ENCODE peak calls at places on chromosomes 7 and 10, in four cellular contexts. One of them, this sample, is unnamed.

GRCh38 chr10:52757777-52758176 is 14.8 kb downstream of the MBL2 start:
- DNase-seq in A549: no peak
- DNase-seq in T follicular helper cell: no peak
- DNase-seq in Calu3: no peak
- DNase-seq in this sample: no peak

GRCh38 chr10:46559231-46559671 is 2.8 kb upstream of the GPRIN2 start:
- DNase-seq in A549: no peak
- DNase-seq in T follicular helper cell: no peak
- DNase-seq in Calu3: no peak
- DNase-seq in this sample: no peak

GRCh38 chr10:32241946-32242345 is 105.0 kb downstream of the EPC1 start:
- DNase-seq in Calu3: no peak
- DNase-seq in A549: no peak
- DNase-seq in T follicular helper cell: no peak
- DNase-seq in this sample: no peak

GRCh38 chr10:97069576-97070362 is 116.0 kb downstream of the SLIT1 start:
- DNase-seq in Calu3: peak
- DNase-seq in A549: peak
- DNase-seq in T follicular helper cell: no peak
- DNase-seq in this sample: peak

GRCh38 chr10:132263866-132264265 is 43.9 kb downstream of the STK32C start:
- DNase-seq in T follicular helper cell: no peak
- DNase-seq in A549: no peak
- DNase-seq in Calu3: no peak
- DNase-seq in this sample: no peak

GRCh38 chr10:120477723-120478270 is 20.8 kb downstream of the PLPP4 start:
- DNase-seq in Calu3: no peak
- DNase-seq in A549: no peak
- DNase-seq in T follicular helper cell: no peak
- DNase-seq in this sample: no peak

GRCh38 chr7:30598121-30598876 is 3.6 kb downstream of the GARS1 start:
- DNase-seq in Calu3: no peak
- DNase-seq in A549: no peak
- DNase-seq in T follicular helper cell: no peak
- DNase-seq in this sample: no peak

GRCh38 chr7:94655562-94655883 is 410 bp downstream of the SGCE start:
- DNase-seq in Calu3: no peak
- DNase-seq in A549: no peak
- DNase-seq in T follicular helper cell: no peak
- DNase-seq in this sample: no peak

GRCh38 chr7:158973440-158973839 is 117.1 kb downstream of the DYNC2I1 start:
- DNase-seq in Calu3: peak
- DNase-seq in T follicular helper cell: peak
- DNase-seq in A549: peak
- DNase-seq in this sample: peak

GRCh38 chr10:111072232-111072631 is 4.6 kb upstream of the ADRA2A start:
- DNase-seq in T follicular helper cell: no peak
- DNase-seq in Calu3: no peak
- DNase-seq in A549: no peak
- DNase-seq in this sample: no peak

GRCh38 chr7:45021604-45022296 is 21.7 kb downstream of the CCM2 start:
- DNase-seq in T follicular helper cell: no peak
- DNase-seq in Calu3: no peak
- DNase-seq in A549: no peak
- DNase-seq in this sample: no peak

GRCh38 chr7:95054386-95054785 is 147.0 kb downstream of the PPP1R9A start:
- DNase-seq in Calu3: no peak
- DNase-seq in T follicular helper cell: no peak
- DNase-seq in A549: no peak
- DNase-seq in this sample: no peak

GRCh38 chr7:106110885-106111670 is 1.0 kb downstream of the SYPL1 start:
- DNase-seq in T follicular helper cell: no peak
- DNase-seq in Calu3: no peak
- DNase-seq in A549: no peak
- DNase-seq in this sample: no peak

GRCh38 chr7:43071604-43072003 is 40.8 kb upstream of the HECW1 start:
- DNase-seq in Calu3: peak
- DNase-seq in A549: peak
- DNase-seq in T follicular helper cell: no peak
- DNase-seq in this sample: peak

GRCh38 chr7:1619152-1620079 is 49.6 kb upstream of the PSMG3 start:
- DNase-seq in A549: no peak
- DNase-seq in Calu3: no peak
- DNase-seq in T follicular helper cell: no peak
- DNase-seq in this sample: no peak